ENCODE peak calls at places on chromosomes 3 and 15, in ten cellular contexts. F is CD4-positive, CD25-positive, alpha-beta regulatory T cell; N is K562; O is Peyer's patch; P is IMR-90; E is GM23248; U is RWPE2; R is body of pancreas; T is pancreas; Q is CD8-positive, alpha-beta memory T cell. Y is an unnamed sample. For H3K4me1, the result is how much of the 10 kb centered on the place peaks cover.

GRCh38 chr3:58119221-58119620 is 91.6 kb downstream of the DNASE1L3 start:
- DNase-seq in P (no peak), T (no peak), O (no peak), N (no peak), R (no peak), F (no peak), Q (no peak), E (no peak), U (no peak), Y (no peak)

GRCh38 chr3:43054754-43055153 is 51.1 kb downstream of the POMGNT2 start:
- DNase-seq in U (no peak), Q (no peak), P (no peak), E (no peak), N (no peak), F (no peak), O (no peak), T (no peak), R (no peak), Y (no peak)

GRCh38 chr3:139121513-139122220 is 77.0 kb upstream of the PRR23C start:
- DNase-seq in F (no peak), O (no peak), R (peak), U (no peak), N (no peak), E (peak), P (peak), Q (no peak), T (no peak), Y (peak)

GRCh38 chr15:56207092-56207491 is 36.6 kb downstream of the RFX7 start:
- DNase-seq in T (no peak), O (no peak), N (no peak), E (no peak), P (no peak), Q (no peak), F (no peak), U (no peak), R (no peak), Y (no peak)

GRCh38 chr3:37093481-37093880 is 80.9 kb downstream of the LRRFIP2 start:
- DNase-seq in P (peak), N (no peak), Q (no peak), R (no peak), O (no peak), E (peak), F (no peak), T (no peak), U (no peak), Y (no peak)

GRCh38 chr3:119257654-119258410 is 17.2 kb upstream of the B4GALT4 start:
- DNase-seq in E (peak), P (peak), N (no peak), R (no peak), F (no peak), U (no peak), O (no peak), Q (no peak), T (no peak), Y (no peak)

GRCh38 chr15:66452971-66453580 is 44.5 kb downstream of the SNAPC5 start:
- DNase-seq in O (no peak), R (no peak), E (no peak), P (no peak), U (no peak), N (no peak), Q (no peak), F (no peak), T (no peak), Y (no peak)

GRCh38 chr3:193620055-193620454 is 27.0 kb downstream of the OPA1 start:
- DNase-seq in P (no peak), O (no peak), T (no peak), E (no peak), Q (no peak), R (no peak), N (no peak), F (no peak), U (no peak), Y (no peak)

GRCh38 chr3:161310649-161311423 is 60.5 kb downstream of the SPTSSB start:
- DNase-seq in P (no peak), U (no peak), O (no peak), E (no peak), Q (peak), R (no peak), T (no peak), N (no peak), F (no peak), Y (no peak)

GRCh38 chr3:130759692-130760338 is 13.2 kb upstream of the PIK3R4 start:
- DNase-seq in O (no peak), R (peak), E (peak), T (no peak), Q (peak), P (peak), U (no peak), N (no peak), F (peak), Y (peak)

GRCh38 chr15:25693321-25694237 is 169.5 kb downstream of the ATP10A start:
- DNase-seq in N (peak), O (peak), Q (no peak), R (no peak), U (no peak), E (peak), F (no peak), T (no peak), P (peak), Y (no peak)

GRCh38 chr3:40720863-40721262 is 196.1 kb downstream of the ZNF621 start:
- DNase-seq in P (no peak), T (no peak), E (no peak), N (no peak), Q (no peak), U (no peak), F (no peak), R (no peak), O (no peak), Y (no peak)

GRCh38 chr3:47251689-47252088 is 30.9 kb downstream of the KIF9 start:
- DNase-seq in O (no peak), Q (no peak), E (no peak), N (no peak), P (no peak), F (no peak), U (no peak), R (no peak), T (peak), Y (no peak)

GRCh38 chr15:63465104-63465503 is 39.3 kb upstream of the USP3 start:
- DNase-seq in P (peak), O (no peak), U (no peak), N (no peak), F (no peak), R (no peak), E (peak), T (no peak), Q (no peak), Y (no peak)

GRCh38 chr3:38834110-38834509 is 18.1 kb upstream of the SCN10A start:
- DNase-seq in R (no peak), E (peak), N (peak), Q (no peak), U (peak), P (peak), T (no peak), O (no peak), F (no peak), Y (no peak)

GRCh38 chr15:58690703-58691102 is 58.8 kb downstream of the ADAM10 start:
- DNase-seq in R (no peak), O (no peak), N (no peak), E (no peak), Q (no peak), U (no peak), T (no peak), F (no peak), P (no peak), Y (no peak)

GRCh38 chr15:87841426-87841998 is 415.0 kb downstream of the NTRK3 start:
- DNase-seq in F (no peak), U (no peak), O (no peak), T (no peak), Q (no peak), N (no peak), E (no peak), R (no peak), P (no peak), Y (no peak)

GRCh38 chr15:64938192-64938591 is 26.5 kb downstream of the ANKDD1A start:
- DNase-seq in R (no peak), U (no peak), P (peak), Q (no peak), O (no peak), E (no peak), T (no peak), F (no peak), N (no peak), Y (no peak)

GRCh38 chr3:14431556-14431927 is 29.1 kb downstream of the SLC6A6 start:
- DNase-seq in O (peak), Q (no peak), T (peak), R (no peak), P (no peak), N (peak), U (no peak), F (peak), E (no peak), Y (peak)

GRCh38 chr3:188092648-188093047 is 61.3 kb upstream of the LPP start:
- DNase-seq in P (peak), R (no peak), N (no peak), O (no peak), Q (no peak), E (peak), T (no peak), U (no peak), F (no peak), Y (no peak)

GRCh38 chr3:42660898-42661297 is 7.4 kb downstream of the ZBTB47 start:
- DNase-seq in Q (no peak), P (no peak), O (no peak), N (peak), T (no peak), R (no peak), F (no peak), E (no peak), U (no peak), Y (no peak)

GRCh38 chr3:9862391-9863235 is 17.4 kb downstream of the CIDEC start:
- DNase-seq in P (no peak), U (no peak), T (peak), N (peak), F (no peak), R (peak), O (peak), Q (no peak), E (peak), Y (peak)

GRCh38 chr3:87225659-87226058 is 1.4 kb upstream of the CHMP2B start:
- DNase-seq in F (no peak), T (no peak), P (no peak), R (peak), O (no peak), Q (no peak), U (no peak), N (no peak), E (peak), Y (peak)

GRCh38 chr3:35946121-35946856 is 307.0 kb downstream of the ARPP21 start:
- DNase-seq in R (no peak), T (no peak), E (peak), N (no peak), O (no peak), U (no peak), P (peak), Q (no peak), F (no peak), Y (no peak)

GRCh38 chr3:63774776-63775175 is 44.3 kb upstream of the C3orf49 start:
- DNase-seq in P (no peak), N (no peak), E (peak), T (no peak), F (no peak), U (no peak), Q (no peak), R (no peak), O (no peak), Y (no peak)

GRCh38 chr15:52076889-52077781 is 35.4 kb downstream of the BCL2L10 start:
- DNase-seq in T (no peak), F (no peak), U (peak), E (peak), Q (no peak), R (no peak), O (peak), N (no peak), P (peak), Y (no peak)

GRCh38 chr3:193794002-193794835 is 201.2 kb downstream of the OPA1 start:
- DNase-seq in F (no peak), O (no peak), R (no peak), E (no peak), P (no peak), T (no peak), U (no peak), Q (no peak), N (peak), Y (no peak)

GRCh38 chr15:32677238-32677750 is 35.8 kb downstream of the SCG5 start:
- DNase-seq in F (no peak), T (no peak), O (no peak), E (peak), U (no peak), Q (no peak), N (no peak), R (no peak), P (no peak), Y (no peak)

GRCh38 chr3:143795849-143796248 is 52.4 kb downstream of the SLC9A9 start:
- DNase-seq in O (no peak), Q (no peak), N (no peak), F (no peak), T (no peak), R (no peak), P (no peak), U (no peak), E (no peak), Y (no peak)

GRCh38 chr3:71031151-71031550 is 552.4 kb downstream of the FOXP1 start:
- DNase-seq in Q (no peak), P (no peak), E (no peak), R (no peak), N (no peak), T (no peak), U (no peak), O (no peak), F (no peak), Y (no peak)
- H3K4me3 ChIP-seq in Q (no peak), P (no peak), E (no peak), R (no peak), N (no peak), T (no peak), U (no peak), O (no peak), F (no peak), Y (no peak)

GRCh38 chr15:80982205-80982604 is 7.4 kb downstream of the MESD start:
- DNase-seq in U (no peak), N (peak), R (no peak), T (no peak), P (no peak), F (no peak), O (no peak), E (no peak), Q (no peak), Y (no peak)

GRCh38 chr15:80978685-80979084 is 10.9 kb downstream of the MESD start:
- DNase-seq in O (no peak), N (peak), T (no peak), U (no peak), E (peak), Q (no peak), F (no peak), P (peak), R (no peak), Y (no peak)

GRCh38 chr15:80976851-80977250 is 12.8 kb downstream of the MESD start:
- DNase-seq in Q (no peak), F (no peak), N (no peak), O (no peak), R (no peak), T (no peak), E (no peak), P (no peak), U (no peak), Y (no peak)

GRCh38 chr15:80977627-80978036 is 12.0 kb downstream of the MESD start:
- DNase-seq in P (no peak), U (no peak), E (peak), O (peak), R (peak), N (peak), F (peak), Q (peak), T (no peak), Y (peak)

GRCh38 chr15:80979538-80980200 is 9.9 kb downstream of the MESD start:
- DNase-seq in N (no peak), T (no peak), O (no peak), R (no peak), E (no peak), Q (no peak), F (no peak), U (no peak), P (no peak), Y (no peak)
- H3K27ac ChIP-seq in N (no peak), T (no peak), O (no peak), R (peak), E (no peak), Q (no peak), F (no peak), U (no peak), P (no peak), Y (no peak)

GRCh38 chr15:89329329-89330084 is 5.1 kb downstream of the POLG start:
- DNase-seq in Q (peak), P (no peak), F (no peak), E (no peak), T (no peak), R (no peak), O (no peak), U (no peak), N (no peak), Y (no peak)

GRCh38 chr15:89330119-89330518 is 4.5 kb downstream of the POLG start:
- DNase-seq in O (peak), P (no peak), R (no peak), E (no peak), F (no peak), U (no peak), N (no peak), Q (no peak), T (no peak), Y (no peak)

GRCh38 chr15:89332446-89332845 is 2.2 kb downstream of the POLG start:
- DNase-seq in E (peak), T (no peak), F (no peak), O (no peak), R (no peak), Q (no peak), U (no peak), N (peak), P (peak), Y (no peak)

GRCh38 chr15:89333011-89333860 is 1.4 kb downstream of the POLG start:
- DNase-seq in U (no peak), P (no peak), F (no peak), Q (peak), N (no peak), O (no peak), T (no peak), E (no peak), R (no peak), Y (no peak)

GRCh38 chr15:89330881-89331595 is 3.6 kb downstream of the POLG start:
- DNase-seq in O (no peak), T (no peak), E (no peak), P (no peak), U (no peak), R (no peak), Q (no peak), F (no peak), N (no peak), Y (no peak)
- H3K4me1 ChIP-seq in O (half or more), T (under half), E (under half), P (under half), U (under half), R (half or more), Q (half or more), F (half or more), N (under half), Y (under half)

GRCh38 chr15:39580117-39580629 is 706 bp upstream of the THBS1 start:
- DNase-seq in P (peak), Q (peak), R (peak), T (peak), F (peak), E (peak), U (peak), O (peak), N (peak), Y (peak)
- H3K4me3 ChIP-seq in P (peak), Q (peak), R (peak), T (peak), F (no peak), E (peak), U (peak), O (peak), N (peak), Y (peak)

GRCh38 chr3:115322901-115323300 is 175.8 kb upstream of the ZBTB20 start:
- DNase-seq in T (no peak), F (no peak), O (no peak), U (no peak), P (no peak), E (no peak), R (no peak), N (no peak), Q (no peak), Y (no peak)

GRCh38 chr3:115325539-115325938 is 178.5 kb upstream of the ZBTB20 start:
- DNase-seq in N (peak), F (no peak), T (no peak), E (peak), R (peak), Q (no peak), P (peak), O (no peak), U (no peak), Y (no peak)

GRCh38 chr3:115323380-115323779 is 176.3 kb upstream of the ZBTB20 start:
- DNase-seq in T (no peak), N (no peak), E (peak), R (no peak), F (no peak), Q (no peak), P (no peak), U (no peak), O (no peak), Y (no peak)

GRCh38 chr3:115324056-115324455 is 177.0 kb upstream of the ZBTB20 start:
- DNase-seq in U (no peak), R (no peak), F (no peak), P (no peak), E (no peak), N (no peak), T (no peak), O (no peak), Q (no peak), Y (no peak)

GRCh38 chr3:115321396-115321795 is 174.3 kb upstream of the ZBTB20 start:
- DNase-seq in N (no peak), Q (no peak), R (no peak), U (no peak), P (peak), T (no peak), F (no peak), E (peak), O (no peak), Y (no peak)
- H3K27ac ChIP-seq in N (no peak), Q (no peak), R (no peak), U (no peak), P (no peak), T (no peak), F (no peak), E (no peak), O (no peak), Y (no peak)

DNA sequence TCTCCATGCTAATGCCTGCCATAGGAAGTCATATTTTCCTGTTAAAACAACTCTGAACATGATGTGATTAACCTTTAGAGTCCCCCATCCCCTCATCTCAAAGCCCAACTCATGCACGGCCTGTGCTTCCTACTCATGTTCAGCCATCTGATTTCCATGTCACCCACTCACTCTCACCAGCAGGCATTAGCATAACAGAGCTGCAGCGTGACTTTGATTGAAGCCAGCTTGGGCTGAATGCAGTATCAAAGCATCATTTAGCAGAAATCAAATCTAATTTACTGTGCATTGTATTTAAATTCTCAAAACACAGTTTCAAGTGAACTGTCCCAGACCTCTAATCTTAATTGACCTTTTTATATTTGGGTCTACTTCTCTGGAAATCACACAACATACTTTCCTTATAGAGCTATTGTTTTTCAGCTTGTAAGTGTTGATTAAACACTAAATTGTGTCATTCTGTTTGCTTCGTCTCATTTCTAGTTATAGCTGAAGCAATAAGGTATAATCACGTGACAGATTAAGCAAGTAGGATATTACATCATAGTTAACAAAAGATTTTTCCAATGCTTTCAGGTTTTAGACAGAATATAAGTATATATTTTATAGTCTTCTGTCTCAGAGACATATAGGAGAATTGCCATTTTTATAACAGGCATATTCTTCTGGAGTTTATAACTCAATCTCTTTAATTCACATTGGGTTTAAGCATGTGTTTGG is 501.5 kb downstream of the ROBO2 start:
- DNase-seq in T (no peak), Q (no peak), E (peak), N (no peak), R (no peak), P (no peak), O (no peak), U (no peak), F (no peak), Y (no peak)
- H3K4me1 ChIP-seq in T (under half), Q (under half), E (under half), N (under half), R (under half), P (under half), O (under half), U (under half), F (under half), Y (under half)

GRCh38 chr3:196444495-196444894 is 12.3 kb upstream of the UBXN7 start:
- DNase-seq in R (no peak), T (no peak), Q (no peak), F (no peak), U (no peak), O (no peak), E (no peak), N (no peak), P (no peak), Y (no peak)
- H3K4me3 ChIP-seq in R (no peak), T (no peak), Q (no peak), F (no peak), U (no peak), O (no peak), E (no peak), N (no peak), P (no peak), Y (no peak)